ENCODE peak calls at places on chromosomes 7 and 10, in five cellular contexts. N is hypothalamus, D is endothelial cell, Y is HEK293T, K is COR-L47. G is an unnamed sample.

GRCh38 chr7:149474309-149475120 is 13.7 kb upstream of the ZNF777 start:
- DNase-seq in N (no peak), D (no peak), Y (no peak), K (no peak), G (no peak)

GRCh38 chr7:37480026-37480425 is 31.4 kb upstream of the ELMO1 start:
- DNase-seq in N (no peak), D (no peak), Y (no peak), K (no peak), G (no peak)

GRCh38 chr7:17878621-17879020 is 61.7 kb downstream of the SNX13 start:
- DNase-seq in N (no peak), D (no peak), Y (no peak), K (no peak), G (no peak)

GRCh38 chr7:110676785-110677184 is 414.1 kb upstream of the LRRN3 start:
- DNase-seq in N (no peak), D (no peak), Y (no peak), K (no peak), G (no peak)

GRCh38 chr10:28939352-28940157 is 262.2 kb downstream of the BAMBI start:
- DNase-seq in N (no peak), D (peak; percentile 78), Y (peak; percentile 60), K (peak; percentile 85), G (peak; percentile 50)

GRCh38 chr10:75606203-75606779 is 174.9 kb downstream of the LRMDA start:
- DNase-seq in N (no peak), D (no peak), Y (no peak), K (no peak), G (no peak)

GRCh38 chr7:30166155-30166840 is 31.5 kb downstream of the MTURN start:
- DNase-seq in N (no peak), D (no peak), Y (no peak), K (no peak), G (no peak)

GRCh38 chr7:54788664-54789063 is 29.7 kb upstream of the SEC61G start:
- DNase-seq in N (no peak), D (peak; percentile 32), Y (peak; percentile 69), K (peak; percentile 82), G (peak; percentile 38)

GRCh38 chr10:72387187-72387586 is 32.5 kb upstream of the DNAJB12 start:
- DNase-seq in N (no peak), D (no peak), Y (no peak), K (no peak), G (no peak)

GRCh38 chr10:79245539-79246208 is 101.6 kb upstream of the PPIF start:
- DNase-seq in N (no peak), D (no peak), Y (no peak), K (no peak), G (no peak)

GRCh38 chr10:1738950-1739349 is 1.6 kb upstream of the ADARB2 start:
- DNase-seq in N (no peak), D (no peak), Y (no peak), K (no peak), G (no peak)